ENCODE peak calls at places on chromosomes 3 and 15, in four cellular contexts. P is AG08395; D is H4; B is activated naive CD4-positive, alpha-beta T cell treated with Interleukin-2 at 50 U/mL for 16 hours. K is an unnamed sample.

GRCh38 chr3:9387322-9387655 is 10.1 kb upstream of the SETD5 start:
- DNase-seq in P (no peak), D (no peak), B (no peak), K (no peak)

GRCh38 chr3:102748646-102749045 is 313.8 kb downstream of the ZPLD1 start:
- DNase-seq in P (no peak), D (no peak), B (no peak), K (no peak)

GRCh38 chr3:134341391-134341790 is 32.9 kb downstream of the AMOTL2 start:
- DNase-seq in P (no peak), D (no peak), B (no peak), K (no peak)

GRCh38 chr15:75019916-75020315 is 3.5 kb upstream of the PPCDC start:
- DNase-seq in P (no peak), D (no peak), B (no peak), K (no peak)

GRCh38 chr15:76309561-76310330 is 1.5 kb downstream of the ETFA start:
- DNase-seq in P (peak; percentile 14), D (no peak), B (no peak), K (no peak)

GRCh38 chr15:56325186-56325585 is 40.0 kb upstream of the TEX9 start:
- DNase-seq in P (peak; percentile 38), D (no peak), B (no peak), K (no peak)

GRCh38 chr15:66720206-66721010 is 18.4 kb downstream of the SMAD6 start:
- DNase-seq in P (peak; percentile 90), D (no peak), B (peak; percentile 10), K (no peak)

GRCh38 chr3:25664066-25664809 is 469 bp downstream of the TOP2B start:
- DNase-seq in P (peak; percentile 51), D (no peak), B (peak; percentile 77), K (peak; percentile 24)

GRCh38 chr3:45679805-45680204 is 9.4 kb upstream of the SACM1L start:
- DNase-seq in P (no peak), D (no peak), B (no peak), K (no peak)

GRCh38 chr3:128619146-128619890 is 31.3 kb downstream of the RPN1 start:
- DNase-seq in P (peak; percentile 64), D (peak; percentile 18), B (peak; percentile 13), K (peak; percentile 35)

GRCh38 chr3:123336441-123336851 is 112.4 kb downstream of the ADCY5 start:
- DNase-seq in P (no peak), D (no peak), B (no peak), K (no peak)

GRCh38 chr15:98800437-98801233 is 152.3 kb downstream of the IGF1R start:
- DNase-seq in P (peak; percentile 71), D (peak; percentile 61), B (no peak), K (peak; percentile 86)

GRCh38 chr3:127848131-127849129 is 26.1 kb upstream of the MGLL start:
- DNase-seq in P (peak; percentile 36), D (no peak), B (no peak), K (no peak)

GRCh38 chr3:133474251-133474801 is 74.5 kb downstream of the BFSP2 start:
- DNase-seq in P (peak; percentile 58), D (peak; percentile 28), B (no peak), K (no peak)

GRCh38 chr3:52372822-52373504 is 56.8 kb downstream of the DNAH1 start:
- DNase-seq in P (no peak), D (no peak), B (peak; percentile 15), K (no peak)

GRCh38 chr3:194800014-194800413 is 114.3 kb downstream of the FAM43A start:
- DNase-seq in P (no peak), D (no peak), B (no peak), K (no peak)

GRCh38 chr3:183812746-183813445 is 12.5 kb downstream of the MAP6D1 start:
- DNase-seq in P (no peak), D (no peak), B (no peak), K (no peak)

GRCh38 chr3:157542711-157543485 is 39.7 kb upstream of the VEPH1 start:
- DNase-seq in P (peak; percentile 82), D (no peak), B (no peak), K (peak; percentile 25)

GRCh38 chr3:14921034-14921616 is 26.3 kb upstream of the NR2C2 start:
- DNase-seq in P (peak; percentile 88), D (peak; percentile 84), B (peak; percentile 82), K (peak; percentile 80)

GRCh38 chr3:50068134-50068533 is 20.6 kb upstream of the RBM5 start:
- DNase-seq in P (peak; percentile 29), D (no peak), B (no peak), K (no peak)

GRCh38 chr15:70585707-70586034 is 177.7 kb downstream of the UACA start:
- DNase-seq in P (no peak), D (no peak), B (peak; percentile 6), K (no peak)

GRCh38 chr15:84894743-84895425 is 10.4 kb downstream of the SLC28A1 start:
- DNase-seq in P (no peak), D (no peak), B (no peak), K (no peak)

GRCh38 chr3:23748398-23749110 is 57.2 kb upstream of the UBE2E1 start:
- DNase-seq in P (peak; percentile 33), D (peak; percentile 14), B (no peak), K (no peak)

GRCh38 chr3:123842711-123843110 is 41.4 kb downstream of the MYLK start:
- DNase-seq in P (no peak), D (no peak), B (no peak), K (no peak)